ENCODE peak calls at places on chromosomes 6 and 20, in seven cellular contexts. Y is SJSA1; Z is nucleus accumbens; D is activated CD8-positive, alpha-beta memory T cell treated with anti-CD3 and anti-CD28 coated beads, Interleukin-2, amount 10 ng/mL, durations not matched to agents 7 days and 5 days; X is GF-D8; R is GM20000; Q is GM23248. M is an unnamed sample.

GRCh38 chr6:126633362-126633761 is 293.4 kb downstream of the CENPW start:
- DNase-seq in Y (no peak), Z (no peak), R (no peak), X (no peak), Q (no peak), D (no peak), M (no peak)

GRCh38 chr20:46364670-46365482 is 41.5 kb downstream of the ELMO2 start:
- DNase-seq in R (no peak), Q (peak; percentile 28), X (no peak), D (no peak), Y (peak; percentile 48), Z (peak; percentile 42), M (no peak)

GRCh38 chr20:19577692-19578091 is 180.4 kb upstream of the RIN2 start:
- DNase-seq in D (no peak), Z (no peak), Y (no peak), R (no peak), Q (no peak), X (no peak), M (no peak)

GRCh38 chr6:32223258-32224235 is at the start of gene NOTCH4:
- DNase-seq in Q (no peak), X (no peak), Y (no peak), D (no peak), Z (no peak), R (no peak), M (peak; percentile 41)

GRCh38 chr6:11317885-11318771 is 85.7 kb upstream of the NEDD9 start:
- DNase-seq in X (peak; percentile 41), Y (peak; percentile 88), D (peak; percentile 80), R (peak; percentile 41), Q (peak; percentile 99), Z (no peak), M (peak; percentile 65)

GRCh38 chr20:35363190-35363589 is 48.6 kb downstream of the UQCC1 start:
- DNase-seq in Y (no peak), Q (no peak), R (no peak), Z (no peak), X (no peak), D (no peak), M (no peak)

GRCh38 chr20:59515013-59515905 is 89.1 kb upstream of the PHACTR3 start:
- DNase-seq in Z (peak; percentile 71), Q (peak; percentile 85), Y (peak; percentile 32), R (no peak), X (no peak), D (no peak), M (peak; percentile 81)

GRCh38 chr6:122663981-122664380 is 53.8 kb downstream of the PKIB start:
- DNase-seq in D (no peak), Z (no peak), Q (no peak), R (no peak), X (no peak), Y (no peak), M (no peak)

GRCh38 chr6:30283761-30284160 is 43.0 kb upstream of the TRIM39 start:
- DNase-seq in R (no peak), Y (no peak), Q (no peak), X (no peak), D (no peak), Z (no peak), M (no peak)

GRCh38 chr20:17500826-17501225 is 30.4 kb downstream of the BFSP1 start:
- DNase-seq in R (no peak), Q (no peak), Z (no peak), Y (no peak), X (no peak), D (peak; percentile 36), M (no peak)

GRCh38 chr6:44268095-44268628 is 2.1 kb upstream of the TMEM151B start:
- DNase-seq in X (no peak), Y (peak; percentile 49), D (peak; percentile 74), Q (peak; percentile 45), R (peak; percentile 80), Z (peak; percentile 35), M (peak; percentile 31)

GRCh38 chr6:81487489-81487888 is 265.0 kb downstream of the TENT5A start:
- DNase-seq in X (no peak), Y (no peak), Q (no peak), Z (peak; percentile 48), R (no peak), D (no peak), M (peak; percentile 52)

M was measured in left cardiac atrium.